ENCODE peak calls at places on chromosomes 1 and 21, in four cellular contexts. X is GM12878, P is WTC11, L is HepG2. M is an unnamed sample.

GRCh38 chr1:211829343-211830054 is 1.1 kb downstream of the LPGAT1 start:
- DNase-seq in X (no peak), P (peak; percentile 43), L (peak; percentile 82), M (peak; percentile 27)

GRCh38 chr1:115980998-115981993 is 5.0 kb downstream of the SLC22A15 start:
- DNase-seq in X (no peak), P (peak; percentile 41), L (peak; percentile 35), M (peak; percentile 69)

GRCh38 chr1:30197616-30197934 is 525.8 kb downstream of the MATN1 start:
- DNase-seq in X (no peak), P (no peak), L (no peak), M (no peak)

GRCh38 chr1:57987507-57987906 is 559.0 kb downstream of the OMA1 start:
- DNase-seq in X (no peak), P (no peak), L (no peak), M (no peak)

GRCh38 chr21:32524010-32524719 is 61.2 kb downstream of the TCP10L start:
- DNase-seq in X (no peak), P (no peak), L (no peak), M (no peak)

GRCh38 chr1:212561501-212561931 is 47.0 kb upstream of the ATF3 start:
- DNase-seq in X (no peak), P (no peak), L (no peak), M (no peak)

GRCh38 chr1:115493834-115494233 is 147.9 kb upstream of the VANGL1 start:
- DNase-seq in X (no peak), P (no peak), L (no peak), M (no peak)

GRCh38 chr1:246428542-246429308 is 78.4 kb downstream of the SMYD3 start:
- DNase-seq in X (peak; percentile 40), P (no peak), L (no peak), M (no peak)

GRCh38 chr1:234918216-234918841 is 210.3 kb downstream of the TOMM20 start:
- DNase-seq in X (no peak), P (no peak), L (no peak), M (no peak)

GRCh38 chr1:198232407-198232806 is 75.6 kb downstream of the NEK7 start:
- DNase-seq in X (no peak), P (no peak), L (no peak), M (no peak)

GRCh38 chr1:113903496-113904291 is 905 bp downstream of the AP4B1 start:
- DNase-seq in X (peak; percentile 31), P (no peak), L (no peak), M (peak; percentile 45)

GRCh38 chr1:29986986-29987385 is 736.4 kb downstream of the MATN1 start:
- DNase-seq in X (no peak), P (no peak), L (no peak), M (no peak)

GRCh38 chr1:29236993-29237905 is 927 bp downstream of the PTPRU start:
- DNase-seq in X (no peak), P (peak; percentile 49), L (peak; percentile 34), M (no peak)

GRCh38 chr21:44844256-44844655 is 26.4 kb upstream of the SUMO3 start:
- DNase-seq in X (no peak), P (no peak), L (no peak), M (no peak)

GRCh38 chr1:77533660-77534295 is 148.7 kb downstream of the ZZZ3 start:
- DNase-seq in X (no peak), P (peak; percentile 66), L (peak; percentile 40), M (peak; percentile 68)

GRCh38 chr1:87794788-87795614 is 466.3 kb downstream of the LMO4 start:
- DNase-seq in X (no peak), P (no peak), L (peak; percentile 86), M (no peak)

GRCh38 chr1:22888320-22889075 is 84.2 kb downstream of the LACTBL1 start:
- DNase-seq in X (no peak), P (no peak), L (no peak), M (no peak)

GRCh38 chr1:12096615-12097014 is 33.5 kb downstream of the TNFRSF8 start:
- DNase-seq in X (no peak), P (no peak), L (no peak), M (no peak)

GRCh38 chr1:17089496-17089895 is 29.8 kb downstream of the PADI2 start:
- DNase-seq in X (no peak), P (no peak), L (no peak), M (no peak)

GRCh38 chr1:33010946-33011731 is 25.5 kb downstream of the AK2 start:
- DNase-seq in X (no peak), P (no peak), L (no peak), M (no peak)

GRCh38 chr1:202158810-202159533 is 1.4 kb downstream of the PTPN7 start:
- DNase-seq in X (no peak), P (no peak), L (no peak), M (peak; percentile 80)

GRCh38 chr1:201022178-201022823 is 1.2 kb downstream of the KIF21B start:
- DNase-seq in X (no peak), P (no peak), L (no peak), M (no peak)

GRCh38 chr1:15727866-15728534 is 8.1 kb upstream of the SLC25A34 start:
- DNase-seq in X (no peak), P (no peak), L (no peak), M (no peak)

GRCh38 chr1:174406421-174406820 is 41.3 kb upstream of the GPR52 start:
- DNase-seq in X (no peak), P (no peak), L (no peak), M (no peak)

GRCh38 chr1:227356582-227357228 is 38.4 kb upstream of the CDC42BPA start:
- DNase-seq in X (no peak), P (peak; percentile 46), L (peak; percentile 33), M (peak; percentile 29)

GRCh38 chr1:178126790-178127189 is 32.9 kb downstream of the RASAL2 start:
- DNase-seq in X (no peak), P (no peak), L (peak; percentile 80), M (no peak)

GRCh38 chr1:64519921-64520320 is 50.0 kb downstream of the CACHD1 start:
- DNase-seq in X (no peak), P (no peak), L (no peak), M (no peak)

GRCh38 chr1:211928993-211929637 is 98.6 kb upstream of the LPGAT1 start:
- DNase-seq in X (no peak), P (no peak), L (peak; percentile 84), M (peak; percentile 53)

GRCh38 chr1:200479816-200480215 is 70.0 kb upstream of the ZNF281 start:
- DNase-seq in X (no peak), P (no peak), L (no peak), M (no peak)

GRCh38 chr1:248417854-248418253 is 15.0 kb downstream of the OR2T1 start:
- DNase-seq in X (no peak), P (no peak), L (no peak), M (no peak)

GRCh38 chr1:159172599-159173291 is 1.3 kb downstream of the CADM3 start:
- DNase-seq in X (no peak), P (peak; percentile 60), L (no peak), M (no peak)

GRCh38 chr1:189654906-189655305 is 822.8 kb downstream of the BRINP3 start:
- DNase-seq in X (no peak), P (no peak), L (no peak), M (no peak)

GRCh38 chr1:228873714-228874113 is 138.4 kb downstream of the RHOU start:
- DNase-seq in X (no peak), P (no peak), L (no peak), M (no peak)

GRCh38 chr1:228875741-228876140 is 140.5 kb downstream of the RHOU start:
- DNase-seq in X (no peak), P (no peak), L (no peak), M (no peak)

GRCh38 chr1:228879164-228879563 is 143.9 kb downstream of the RHOU start:
- DNase-seq in X (no peak), P (no peak), L (no peak), M (no peak)

GRCh38 chr1:228872080-228872479 is 136.8 kb downstream of the RHOU start:
- DNase-seq in X (no peak), P (no peak), L (no peak), M (no peak)

DNA sequence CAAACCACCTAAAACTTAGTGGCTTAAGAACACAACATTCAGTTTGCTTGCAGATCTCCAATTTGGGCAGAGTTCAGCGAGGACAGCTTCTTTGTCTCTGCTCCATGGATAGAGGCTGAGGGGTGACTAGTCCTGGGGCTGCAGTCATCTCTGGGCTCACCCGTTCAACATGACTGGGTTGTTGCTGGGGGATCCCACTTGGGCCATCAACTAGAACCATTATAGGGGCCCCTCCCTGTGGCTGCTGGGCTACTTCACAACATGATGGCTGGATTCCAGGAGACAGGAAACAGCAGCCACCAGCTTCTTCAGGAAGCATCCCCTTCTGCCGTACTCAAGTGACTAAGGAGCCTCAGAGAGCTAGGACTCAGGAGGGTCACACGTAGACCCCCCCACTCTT is 140.9 kb downstream of the RHOU start:
- DNase-seq in X (no peak), P (no peak), L (no peak), M (no peak)
- TF ChIP-seq NR2C2 in X (no peak), P (no peak), L (no peak), M (no peak)

GRCh38 chr1:53186533-53186932 is 10.1 kb upstream of the CPT2 start:
- DNase-seq in X (no peak), P (no peak), L (no peak), M (no peak)

GRCh38 chr1:53187371-53187770 is 9.3 kb upstream of the CPT2 start:
- DNase-seq in X (no peak), P (no peak), L (no peak), M (no peak)

GRCh38 chr1:53189061-53189460 is 7.6 kb upstream of the CPT2 start:
- DNase-seq in X (no peak), P (no peak), L (no peak), M (no peak)

GRCh38 chr1:53190210-53190611 is 6.4 kb upstream of the CPT2 start:
- DNase-seq in X (no peak), P (peak; percentile 34), L (no peak), M (peak; percentile 37)

GRCh38 chr1:53188099-53188498 is 8.5 kb upstream of the CPT2 start:
- DNase-seq in X (no peak), P (no peak), L (no peak), M (no peak)
- TF ChIP-seq ETV6 in X (no peak), P (no peak), L (no peak), M (no peak)

DNA sequence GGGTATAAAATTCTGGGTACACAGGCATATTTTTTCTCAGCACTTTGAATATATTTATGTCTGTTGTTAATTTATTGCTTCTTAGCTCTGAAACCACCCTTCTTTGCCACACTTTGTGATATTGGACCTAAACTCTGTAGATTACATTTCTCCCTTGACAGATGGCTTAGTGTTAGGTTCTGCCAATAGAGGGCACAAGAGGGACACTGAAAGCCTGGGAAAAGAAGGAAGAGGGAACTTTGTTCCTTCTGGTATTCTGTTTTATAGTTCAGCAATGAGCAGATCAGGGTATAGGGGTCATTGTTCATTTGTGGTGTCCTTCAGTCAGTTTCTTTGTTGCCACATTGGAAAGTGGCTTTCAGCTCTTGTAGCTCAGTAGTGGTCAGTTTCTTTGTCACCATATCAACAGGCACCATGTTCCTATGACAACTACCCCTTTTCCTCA is 423.5 kb upstream of the PROX1 start:
- DNase-seq in X (no peak), P (no peak), L (peak; percentile 79), M (peak; percentile 18)
- TF ChIP-seq NR2C2 in X (no peak), P (no peak), L (no peak), M (no peak)

GRCh38 chr1:89358287-89358893 is 5.5 kb upstream of the GBP6 start:
- DNase-seq in X (peak; percentile 27), P (peak; percentile 87), L (peak; percentile 64), M (peak; percentile 36)

GRCh38 chr1:89363638-89364536 is at the start of gene GBP6:
- DNase-seq in X (no peak), P (peak; percentile 13), L (no peak), M (no peak)

GRCh38 chr1:89363196-89363595 is 663 bp upstream of the GBP6 start:
- DNase-seq in X (peak; percentile 42), P (no peak), L (no peak), M (no peak)

GRCh38 chr1:89360716-89361115 is 3.1 kb upstream of the GBP6 start:
- DNase-seq in X (no peak), P (no peak), L (no peak), M (no peak)

GRCh38 chr1:89361681-89362080 is 2.2 kb upstream of the GBP6 start:
- DNase-seq in X (no peak), P (peak; percentile 40), L (no peak), M (no peak)
- TF ChIP-seq ETV6 in X (no peak), P (no peak), L (no peak), M (no peak)